ENCODE peak calls at places on chromosomes 5 and 9, in five cellular contexts. S is AG08395, X is dorsolateral prefrontal cortex, N is cardiac muscle cell, P is HCT116. M is an unnamed sample.

GRCh38 chr5:64384761-64385160 is 121.1 kb upstream of the RGS7BP start:
- DNase-seq in S (no peak), X (no peak), N (peak; percentile 22), P (peak; percentile 2), M (no peak)

GRCh38 chr5:94524841-94525697 is 93.3 kb downstream of the KIAA0825 start:
- DNase-seq in S (peak; percentile 28), X (no peak), N (peak; percentile 44), P (peak; percentile 32), M (no peak)

GRCh38 chr5:76404694-76405306 is 1.7 kb downstream of the IQGAP2 start:
- DNase-seq in S (no peak), X (no peak), N (no peak), P (no peak), M (no peak)

GRCh38 chr9:134624827-134625181 is 16.8 kb upstream of the COL5A1 start:
- DNase-seq in S (peak; percentile 92), X (peak; percentile 71), N (no peak), P (peak; percentile 18), M (no peak)

GRCh38 chr5:75054110-75054930 is 2.0 kb upstream of the GCNT4 start:
- DNase-seq in S (peak; percentile 21), X (no peak), N (peak; percentile 61), P (no peak), M (no peak)

GRCh38 chr9:12760758-12761157 is 14.1 kb upstream of the LURAP1L start:
- DNase-seq in S (no peak), X (no peak), N (no peak), P (no peak), M (no peak)

GRCh38 chr5:13957032-13957645 is 12.7 kb upstream of the DNAH5 start:
- DNase-seq in S (peak; percentile 74), X (no peak), N (peak; percentile 76), P (peak; percentile 41), M (no peak)

GRCh38 chr9:117187498-117187897 is 227.4 kb downstream of the ASTN2 start:
- DNase-seq in S (no peak), X (no peak), N (no peak), P (no peak), M (peak; percentile 57)

GRCh38 chr5:108481355-108481931 is 99.5 kb upstream of the FBXL17 start:
- DNase-seq in S (peak; percentile 9), X (no peak), N (peak; percentile 60), P (peak; percentile 26), M (no peak)

GRCh38 chr5:115435065-115435775 is 109.4 kb downstream of the FEM1C start:
- DNase-seq in S (no peak), X (no peak), N (no peak), P (no peak), M (no peak)

GRCh38 chr5:103362211-103362610 is 103.6 kb downstream of the MACIR start:
- DNase-seq in S (no peak), X (no peak), N (no peak), P (no peak), M (no peak)

GRCh38 chr5:155839251-155840037 is 487.5 kb upstream of the SGCD start:
- DNase-seq in S (no peak), X (no peak), N (peak; percentile 38), P (no peak), M (no peak)

GRCh38 chr5:1666812-1667588 is 132.6 kb downstream of the MRPL36 start:
- DNase-seq in S (no peak), X (no peak), N (peak; percentile 81), P (no peak), M (peak; percentile 57)

GRCh38 chr9:76425677-76426453 is 31.6 kb upstream of the RFK start:
- DNase-seq in S (no peak), X (no peak), N (no peak), P (no peak), M (peak; percentile 66)

GRCh38 chr5:132234684-132235062 is 7.0 kb upstream of the P4HA2 start:
- DNase-seq in S (no peak), X (peak; percentile 1), N (no peak), P (no peak), M (no peak)

GRCh38 chr9:112112941-112113399 is 62.1 kb downstream of the SUSD1 start:
- DNase-seq in S (peak; percentile 28), X (no peak), N (peak; percentile 23), P (peak; percentile 82), M (peak; percentile 66)

GRCh38 chr5:133981714-133982113 is 13.3 kb upstream of the C5orf15 start:
- DNase-seq in S (no peak), X (no peak), N (no peak), P (no peak), M (no peak)

GRCh38 chr9:120439147-120439546 is 140.8 kb downstream of the CDK5RAP2 start:
- DNase-seq in S (peak; percentile 20), X (no peak), N (peak; percentile 28), P (no peak), M (no peak)

GRCh38 chr5:103428411-103428871 is 134.1 kb downstream of the NUDT12 start:
- DNase-seq in S (no peak), X (peak; percentile 56), N (no peak), P (no peak), M (no peak)

GRCh38 chr5:126514159-126515141 is 80.6 kb downstream of the ALDH7A1 start:
- DNase-seq in S (no peak), X (no peak), N (no peak), P (no peak), M (no peak)

GRCh38 chr9:35611230-35611797 is 6.3 kb downstream of the TESK1 start:
- DNase-seq in S (peak; percentile 62), X (no peak), N (peak; percentile 56), P (peak; percentile 13), M (no peak)

GRCh38 chr5:19928556-19929421 is 59.2 kb downstream of the CDH18 start:
- DNase-seq in S (peak; percentile 1), X (no peak), N (no peak), P (no peak), M (no peak)

GRCh38 chr5:157778121-157778805 is 34.8 kb downstream of the LSM11 start:
- DNase-seq in S (peak; percentile 5), X (no peak), N (no peak), P (peak; percentile 87), M (no peak)

GRCh38 chr5:168086104-168086610 is 205.3 kb upstream of the WWC1 start:
- DNase-seq in S (peak; percentile 86), X (no peak), N (no peak), P (no peak), M (no peak)

GRCh38 chr5:54013556-54014157 is 296.7 kb downstream of the ARL15 start:
- DNase-seq in S (peak; percentile 66), X (no peak), N (no peak), P (peak; percentile 27), M (no peak)

GRCh38 chr9:124473310-124473709 is 23.1 kb downstream of the ADGRD2 start:
- DNase-seq in S (no peak), X (no peak), N (no peak), P (no peak), M (no peak)

GRCh38 chr5:148412124-148412523 is 28.4 kb downstream of the FBXO38 start:
- DNase-seq in S (no peak), X (no peak), N (no peak), P (no peak), M (no peak)

GRCh38 chr9:28031521-28032177 is 458.4 kb upstream of the C9orf72 start:
- DNase-seq in S (no peak), X (no peak), N (no peak), P (no peak), M (no peak)

GRCh38 chr5:16457853-16458252 is 7.7 kb downstream of the ZNF622 start:
- DNase-seq in S (no peak), X (no peak), N (no peak), P (no peak), M (no peak)

GRCh38 chr9:78574354-78575036 is 277.6 kb downstream of the PSAT1 start:
- DNase-seq in S (no peak), X (no peak), N (no peak), P (no peak), M (no peak)

GRCh38 chr9:130912932-130913598 is 16.5 kb upstream of the QRFP start:
- DNase-seq in S (peak; percentile 73), X (peak; percentile 78), N (no peak), P (no peak), M (no peak)

GRCh38 chr5:14131855-14132503 is 11.2 kb upstream of the TRIO start:
- DNase-seq in S (no peak), X (no peak), N (no peak), P (no peak), M (no peak)

GRCh38 chr5:371811-372555 is 50.5 kb downstream of the AHRR start:
- DNase-seq in S (no peak), X (no peak), N (no peak), P (no peak), M (peak; percentile 83)

GRCh38 chr9:120715331-120715924 is 1.2 kb upstream of the MEGF9 start:
- DNase-seq in S (peak; percentile 65), X (peak; percentile 67), N (no peak), P (no peak), M (no peak)

GRCh38 chr5:72288923-72289322 is 31.1 kb downstream of the MRPS27 start:
- DNase-seq in S (no peak), X (no peak), N (peak; percentile 35), P (no peak), M (no peak)